ENCODE peak calls at places on chromosomes 7 and 10, in four cellular contexts. L is body of pancreas; Z is AG09319; M is stimulated activated CD8-positive, alpha-beta memory T cell treated with anti-CD3 and anti-CD28 coated beads, Interleukin-4, amount 100 ng/mL, for 24 hours. C is an unnamed sample.

GRCh38 chr7:73892003-73892975 is 31.3 kb downstream of the TMEM270 start:
- DNase-seq in L (peak), Z (no peak), M (no peak), C (no peak)

GRCh38 chr10:7111574-7111973 is 299.3 kb downstream of the SFMBT2 start:
- DNase-seq in L (no peak), Z (no peak), M (no peak), C (no peak)

GRCh38 chr10:107814865-107815487 is 650.5 kb upstream of the SORCS1 start:
- DNase-seq in L (peak), Z (peak), M (no peak), C (no peak)

GRCh38 chr7:41699532-41699931 is 3.4 kb downstream of the INHBA start:
- DNase-seq in L (no peak), Z (no peak), M (no peak), C (no peak)

GRCh38 chr7:55335151-55335550 is 30.0 kb upstream of the LANCL2 start:
- DNase-seq in L (no peak), Z (no peak), M (no peak), C (no peak)

GRCh38 chr7:28180031-28180363 is 598 bp downstream of the JAZF1 start:
- DNase-seq in L (no peak), Z (no peak), M (no peak), C (no peak)

GRCh38 chr10:98349508-98349922 is 65.5 kb downstream of the PYROXD2 start:
- DNase-seq in L (peak), Z (peak), M (no peak), C (peak)

GRCh38 chr7:75892634-75893272 is 13.9 kb downstream of the RHBDD2 start:
- DNase-seq in L (peak), Z (no peak), M (no peak), C (no peak)

GRCh38 chr10:50395279-50395678 is 144.0 kb upstream of the ASAH2 start:
- DNase-seq in L (peak), Z (peak), M (no peak), C (no peak)

GRCh38 chr7:142865766-142866165 is 10.9 kb downstream of the EPHB6 start:
- DNase-seq in L (no peak), Z (no peak), M (no peak), C (no peak)

GRCh38 chr7:99504281-99504602 is 220 bp upstream of the ZKSCAN5 start:
- DNase-seq in L (no peak), Z (no peak), M (no peak), C (peak)

GRCh38 chr10:29725133-29725720 is 90.5 kb upstream of the SVIL start:
- DNase-seq in L (no peak), Z (no peak), M (no peak), C (no peak)

GRCh38 chr7:139731802-139732470 is 45.9 kb downstream of the HIPK2 start:
- DNase-seq in L (peak), Z (peak), M (no peak), C (no peak)

GRCh38 chr10:70477661-70478162 is 855 bp upstream of the PALD1 start:
- DNase-seq in L (peak), Z (no peak), M (peak), C (no peak)

GRCh38 chr10:71077143-71077581 is 135.2 kb upstream of the UNC5B start:
- DNase-seq in L (no peak), Z (no peak), M (no peak), C (no peak)

GRCh38 chr10:132066186-132066585 is 440 bp downstream of the JAKMIP3 start:
- DNase-seq in L (no peak), Z (no peak), M (no peak), C (no peak)

GRCh38 chr10:124145109-124145860 is 51.9 kb upstream of the CHST15 start:
- DNase-seq in L (peak), Z (no peak), M (no peak), C (no peak)

GRCh38 chr10:4246881-4247358 is 461.9 kb upstream of the KLF6 start:
- DNase-seq in L (no peak), Z (peak), M (no peak), C (no peak)

GRCh38 chr10:120998251-120998650 is 147.1 kb downstream of the WDR11 start:
- DNase-seq in L (no peak), Z (no peak), M (no peak), C (no peak)

C was measured in SK-N-MC.